ENCODE peak calls at places on chromosome 13, in ten cellular contexts. P, V, R, S, Z, H, U, G, Q and A are unnamed samples.

GRCh38 chr13:59352600-59352999 is 811.1 kb downstream of the DIAPH3 start:
- DNase-seq in P (no peak), V (no peak), R (no peak), S (no peak), Z (no peak), H (no peak), U (no peak), G (no peak), Q (no peak), A (no peak)

GRCh38 chr13:97911311-97912138 is 42.0 kb upstream of the IPO5 start:
- DNase-seq in P (no peak), V (no peak), R (peak), S (peak), Z (peak), H (no peak), U (no peak), G (no peak), Q (peak), A (no peak)

GRCh38 chr13:73782781-73783180 is 351.4 kb downstream of the KLF12 start:
- DNase-seq in P (no peak), V (no peak), R (no peak), S (no peak), Z (no peak), H (no peak), U (no peak), G (no peak), Q (no peak), A (no peak)

GRCh38 chr13:111267784-111268183 is 52.7 kb upstream of the TEX29 start:
- DNase-seq in P (no peak), V (no peak), R (no peak), S (no peak), Z (no peak), H (no peak), U (no peak), G (no peak), Q (no peak), A (no peak)

GRCh38 chr13:24511019-24511823 is 1.4 kb downstream of the PARP4 start:
- DNase-seq in P (no peak), V (peak), R (peak), S (peak), Z (no peak), H (peak), U (peak), G (peak), Q (no peak), A (no peak)

GRCh38 chr13:95153647-95154405 is 147.4 kb downstream of the ABCC4 start:
- DNase-seq in P (no peak), V (no peak), R (no peak), S (no peak), Z (no peak), H (no peak), U (no peak), G (no peak), Q (no peak), A (no peak)

GRCh38 chr13:100234524-100235136 is 145.7 kb downstream of the PCCA start:
- DNase-seq in P (no peak), V (no peak), R (peak), S (peak), Z (no peak), H (no peak), U (no peak), G (no peak), Q (no peak), A (no peak)

GRCh38 chr13:44399045-44399444 is 25.4 kb downstream of the SERP2 start:
- DNase-seq in P (no peak), V (no peak), R (no peak), S (no peak), Z (no peak), H (no peak), U (no peak), G (no peak), Q (no peak), A (no peak)

GRCh38 chr13:44759222-44759721 is 183.1 kb upstream of the TSC22D1 start:
- DNase-seq in P (no peak), V (no peak), R (no peak), S (no peak), Z (no peak), H (no peak), U (peak), G (no peak), Q (no peak), A (no peak)

GRCh38 chr13:94778585-94778984 is 66.2 kb upstream of the SOX21 start:
- DNase-seq in P (no peak), V (no peak), R (no peak), S (no peak), Z (no peak), H (no peak), U (no peak), G (no peak), Q (no peak), A (no peak)

GRCh38 chr13:86282450-86282849 is 483.2 kb upstream of the SLITRK6 start:
- DNase-seq in P (no peak), V (no peak), R (no peak), S (peak), Z (no peak), H (no peak), U (no peak), G (no peak), Q (no peak), A (no peak)

GRCh38 chr13:108342369-108343289 is 73.1 kb downstream of the TNFSF13B start:
- DNase-seq in P (no peak), V (no peak), R (peak), S (no peak), Z (no peak), H (peak), U (no peak), G (no peak), Q (no peak), A (no peak)

GRCh38 chr13:43546260-43546659 is 240.5 kb downstream of the ENOX1 start:
- DNase-seq in P (no peak), V (no peak), R (no peak), S (no peak), Z (no peak), H (no peak), U (no peak), G (no peak), Q (no peak), A (no peak)

GRCh38 chr13:111005808-111006494 is 91.1 kb upstream of the ANKRD10 start:
- DNase-seq in P (no peak), V (no peak), R (no peak), S (no peak), Z (no peak), H (no peak), U (no peak), G (no peak), Q (no peak), A (no peak)

GRCh38 chr13:101127741-101128353 is 288.5 kb downstream of the NALCN start:
- DNase-seq in P (no peak), V (no peak), R (peak), S (peak), Z (no peak), H (no peak), U (no peak), G (no peak), Q (no peak), A (no peak)

GRCh38 chr13:113835461-113836274 is 28.2 kb downstream of the GAS6 start:
- DNase-seq in P (no peak), V (no peak), R (no peak), S (peak), Z (no peak), H (no peak), U (no peak), G (no peak), Q (peak), A (no peak)

GRCh38 chr13:95530178-95530577 is 22.3 kb upstream of the CLDN10 start:
- DNase-seq in P (no peak), V (no peak), R (peak), S (peak), Z (no peak), H (no peak), U (no peak), G (no peak), Q (no peak), A (no peak)

GRCh38 chr13:20775961-20776360 is 2.2 kb upstream of the EEF1AKMT1 start:
- DNase-seq in P (no peak), V (no peak), R (no peak), S (no peak), Z (no peak), H (no peak), U (no peak), G (no peak), Q (no peak), A (no peak)

GRCh38 chr13:40306817-40307216 is 359.6 kb downstream of the FOXO1 start:
- DNase-seq in P (no peak), V (peak), R (no peak), S (no peak), Z (no peak), H (no peak), U (no peak), G (peak), Q (no peak), A (no peak)

GRCh38 chr13:113275387-113275786 is 21.7 kb upstream of the LAMP1 start:
- DNase-seq in P (no peak), V (peak), R (peak), S (peak), Z (peak), H (peak), U (peak), G (peak), Q (peak), A (no peak)

GRCh38 chr13:43414111-43414510 is 372.7 kb downstream of the ENOX1 start:
- DNase-seq in P (no peak), V (no peak), R (no peak), S (no peak), Z (no peak), H (no peak), U (no peak), G (no peak), Q (no peak), A (no peak)

GRCh38 chr13:40484101-40484800 is 182.2 kb downstream of the FOXO1 start:
- DNase-seq in P (no peak), V (no peak), R (no peak), S (no peak), Z (no peak), H (no peak), U (no peak), G (no peak), Q (no peak), A (no peak)